ENCODE peak calls at places on chromosomes 11 and 22, in nine cellular contexts. X is transverse colon, D is A549, W is heart right ventricle, B is epithelial cell of esophagus, Q is heart left ventricle, F is HCT116, V is foreskin fibroblast, M is cardiac fibroblast. L is an unnamed sample.

GRCh38 chr22:23698094-23698493 is 7.3 kb downstream of the RGL4 start:
- DNase-seq in X (no peak), D (no peak), W (no peak), B (no peak), Q (no peak), F (no peak), V (no peak), M (no peak), L (no peak)

GRCh38 chr11:76637491-76638266 is 32.9 kb downstream of the LRRC32 start:
- DNase-seq in X (peak; percentile 32), D (no peak), W (peak; percentile 76), B (no peak), Q (peak; percentile 77), F (no peak), V (no peak), M (no peak), L (no peak)

GRCh38 chr11:73404506-73405145 is 28.4 kb downstream of the RELT start:
- DNase-seq in X (no peak), D (no peak), W (no peak), B (no peak), Q (no peak), F (no peak), V (no peak), M (no peak), L (no peak)

GRCh38 chr22:40594346-40594745 is 42.2 kb downstream of the MRTFA start:
- DNase-seq in X (no peak), D (no peak), W (no peak), B (no peak), Q (no peak), F (no peak), V (no peak), M (no peak), L (no peak)

GRCh38 chr11:72333657-72334056 is 89.7 kb upstream of the PHOX2A start:
- DNase-seq in X (no peak), D (peak; percentile 6), W (no peak), B (no peak), Q (no peak), F (no peak), V (no peak), M (no peak), L (no peak)

GRCh38 chr11:12725863-12726666 is 51.8 kb downstream of the TEAD1 start:
- DNase-seq in X (no peak), D (peak; percentile 31), W (no peak), B (peak; percentile 68), Q (no peak), F (peak; percentile 48), V (peak; percentile 44), M (peak; percentile 77), L (no peak)

GRCh38 chr11:47062736-47063135 is 113.9 kb downstream of the ARFGAP2 start:
- DNase-seq in X (no peak), D (no peak), W (no peak), B (no peak), Q (no peak), F (no peak), V (no peak), M (no peak), L (no peak)

GRCh38 chr11:129814244-129814992 is 1.2 kb upstream of the TMEM45B start:
- DNase-seq in X (no peak), D (peak; percentile 13), W (no peak), B (no peak), Q (no peak), F (no peak), V (no peak), M (no peak), L (no peak)

GRCh38 chr11:68855205-68855978 is 13.7 kb upstream of the CPT1A start:
- DNase-seq in X (peak; percentile 41), D (no peak), W (peak; percentile 60), B (no peak), Q (peak; percentile 80), F (no peak), V (peak; percentile 58), M (peak; percentile 13), L (no peak)

GRCh38 chr11:86360775-86361395 is 13.8 kb upstream of the CCDC81 start:
- DNase-seq in X (no peak), D (peak; percentile 61), W (no peak), B (peak; percentile 58), Q (no peak), F (peak; percentile 23), V (peak; percentile 77), M (peak; percentile 72), L (peak; percentile 18)

GRCh38 chr22:41598081-41598480 is 8.4 kb upstream of the PMM1 start:
- DNase-seq in X (no peak), D (no peak), W (no peak), B (peak; percentile 90), Q (no peak), F (no peak), V (peak; percentile 83), M (peak; percentile 83), L (peak; percentile 42)

GRCh38 chr11:36258730-36259360 is 30.4 kb downstream of the COMMD9 start:
- DNase-seq in X (peak; percentile 32), D (peak; percentile 68), W (peak; percentile 44), B (peak; percentile 75), Q (peak; percentile 44), F (peak; percentile 36), V (peak; percentile 83), M (peak; percentile 88), L (peak; percentile 52)

GRCh38 chr11:46271875-46272815 is 5.3 kb upstream of the CREB3L1 start:
- DNase-seq in X (no peak), D (no peak), W (no peak), B (no peak), Q (no peak), F (no peak), V (peak; percentile 33), M (no peak), L (no peak)

GRCh38 chr11:47981667-47982404 is 1.5 kb downstream of the PTPRJ start:
- DNase-seq in X (no peak), D (peak; percentile 39), W (no peak), B (no peak), Q (no peak), F (no peak), V (no peak), M (no peak), L (no peak)

GRCh38 chr22:47174671-47175111 is 412.2 kb downstream of the TBC1D22A start:
- DNase-seq in X (no peak), D (no peak), W (no peak), B (no peak), Q (peak; percentile 24), F (no peak), V (no peak), M (no peak), L (no peak)

DNA sequence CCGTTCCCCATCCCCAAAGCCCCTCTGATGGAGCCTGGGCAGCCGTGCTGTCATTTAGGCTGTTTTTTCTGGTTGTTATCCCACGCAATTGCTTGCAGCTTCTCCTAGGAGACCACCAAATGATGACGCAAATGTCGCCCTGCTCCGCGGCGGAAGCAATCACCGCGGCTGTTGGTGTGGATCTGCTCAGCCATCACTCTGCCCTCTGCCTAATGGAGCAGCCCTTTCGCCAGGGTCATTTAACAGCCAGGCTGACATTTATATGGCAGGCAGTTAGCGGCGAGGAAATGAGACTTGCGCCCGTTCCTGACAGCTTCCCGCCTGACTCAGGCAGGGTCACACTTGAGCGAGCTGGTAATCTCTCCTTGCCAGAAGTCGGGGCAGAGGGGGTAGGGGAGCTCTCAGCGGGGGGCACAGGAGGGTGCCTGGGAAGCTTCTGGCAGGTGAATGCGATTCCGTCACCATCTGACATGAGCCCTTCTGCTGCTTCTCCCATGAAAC is 97.9 kb upstream of the RTL6 start:
- DNase-seq in X (no peak), D (no peak), W (no peak), B (no peak), Q (no peak), F (no peak), V (no peak), M (no peak), L (peak; percentile 15)
- H3K4me3 ChIP-seq in X (no peak overlapping the region), D (no peak overlapping the region), W (no peak overlapping the region), B (no peak overlapping the region), Q (no peak overlapping the region), F (no peak overlapping the region), V (no peak overlapping the region), M (no peak overlapping the region), L (no peak overlapping the region)

DNA sequence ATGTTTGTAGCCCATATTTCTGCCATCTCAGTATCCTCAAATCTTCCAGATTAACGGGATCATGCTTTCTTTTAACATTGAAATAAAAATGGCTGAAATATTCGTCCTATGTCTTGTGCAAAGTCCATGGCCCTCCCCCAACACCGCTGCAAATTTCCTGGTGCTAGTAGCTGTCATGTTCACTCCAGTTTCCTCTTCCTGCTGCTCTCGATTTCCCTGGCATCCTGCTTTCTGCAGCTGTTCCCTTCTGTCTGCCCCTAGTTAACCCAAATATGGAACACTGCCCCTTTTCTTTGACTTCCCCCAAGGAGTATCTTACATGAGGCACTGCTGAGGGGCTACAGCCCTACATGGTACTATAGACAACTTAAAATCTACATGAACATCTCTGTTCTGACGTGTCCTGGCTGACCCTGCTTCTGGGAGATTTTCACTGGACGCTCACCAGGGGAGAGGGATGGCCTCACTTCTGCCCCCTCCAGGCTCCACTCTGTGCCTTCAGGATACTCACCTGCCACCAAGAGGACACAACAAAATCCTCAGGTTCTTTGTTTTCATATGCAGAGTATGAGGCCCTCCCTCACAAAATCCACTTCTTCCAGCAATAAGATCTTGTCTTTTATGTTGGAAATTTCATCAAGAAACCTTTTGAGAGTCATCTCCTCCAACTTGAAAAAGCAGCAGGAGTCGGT is 29.4 kb upstream of the SCUBE2 start:
- DNase-seq in X (no peak), D (peak; percentile 33), W (no peak), B (no peak), Q (no peak), F (peak; percentile 15), V (no peak), M (no peak), L (no peak)
- TF ChIP-seq CTCF in X (no peak), D (peak; percentile 21), W (peak; percentile 26), B (peak; percentile 20), Q (no peak), F (peak; percentile 76), V (peak; percentile 10), M (peak; percentile 21), L (peak; percentile 14)

DNA sequence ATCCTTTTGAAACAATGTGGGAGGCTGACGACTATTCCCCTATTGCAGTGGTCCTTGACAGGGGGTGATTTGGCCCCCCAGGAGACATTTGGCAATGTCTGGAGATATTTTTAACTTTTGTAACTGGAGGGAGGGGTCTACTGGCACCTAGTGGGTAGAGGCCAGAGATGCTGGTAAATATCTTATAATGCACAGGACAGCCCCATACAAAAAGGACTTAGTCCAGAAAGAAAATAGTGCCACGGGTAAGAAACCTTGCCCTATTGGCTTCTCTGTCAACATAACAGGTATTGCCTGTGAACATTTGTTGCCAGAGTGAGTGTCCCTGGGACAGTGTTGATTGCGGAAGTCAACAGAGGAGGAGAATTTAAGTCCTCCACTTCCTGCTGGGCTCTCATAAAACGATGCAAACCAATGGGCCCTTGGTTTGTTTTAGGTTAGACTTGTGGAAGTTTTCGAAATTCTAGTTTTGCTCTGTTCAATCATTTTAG is 101.6 kb downstream of the MAML2 start:
- DNase-seq in X (peak; percentile 57), D (peak; percentile 22), W (no peak), B (no peak), Q (no peak), F (no peak), V (no peak), M (no peak), L (no peak)
- H3K4me3 ChIP-seq in X (no peak overlapping the region), D (no peak overlapping the region), W (no peak overlapping the region), B (no peak overlapping the region), Q (no peak overlapping the region), F (no peak overlapping the region), V (no peak overlapping the region), M (no peak overlapping the region), L (no peak overlapping the region)

DNA sequence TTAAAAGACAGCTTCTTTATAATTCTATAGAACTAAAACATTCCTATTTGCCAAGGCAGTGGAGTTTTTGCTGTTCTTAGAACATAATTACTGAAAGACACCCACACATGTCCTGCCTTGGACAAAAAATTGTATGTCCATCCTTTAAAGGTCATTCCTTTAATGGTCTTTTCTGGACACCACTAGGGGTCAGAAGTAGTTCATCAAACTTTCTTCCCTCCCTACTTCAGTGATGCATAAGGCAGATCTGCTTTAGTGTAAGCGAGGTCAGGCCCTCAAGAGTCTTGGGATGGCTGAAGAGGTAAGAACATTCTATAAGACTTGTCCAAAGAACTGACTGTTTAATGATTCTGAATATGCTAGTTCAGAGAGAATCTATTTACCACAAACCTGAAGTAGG is 4.3 kb upstream of the OR51V1 start:
- DNase-seq in X (no peak), D (peak; percentile 80), W (no peak), B (peak; percentile 69), Q (no peak), F (peak; percentile 68), V (peak; percentile 87), M (peak; percentile 84), L (peak; percentile 46)
- TF ChIP-seq CTCF in X (no peak), D (peak; percentile 79), W (peak; percentile 60), B (peak; percentile 56), Q (peak; percentile 28), F (peak; percentile 77), V (peak; percentile 54), M (peak; percentile 58), L (peak; percentile 59)

L was measured in astrocyte of the cerebellum.